ENCODE peak calls at places on chromosome 4, in seven cellular contexts. P is right atrium auricular region, V is progenitor cell of endocrine pancreas, G is testis, E is astrocyte of the spinal cord, W is heart right ventricle, B is cardiac fibroblast. N is an unnamed sample.

GRCh38 chr4:146132445-146132844 is 43.1 kb upstream of the LSM6 start:
- DNase-seq in P (no peak), V (no peak), G (no peak), E (no peak), W (no peak), B (no peak), N (no peak)

GRCh38 chr4:125085-125820 is 952 bp downstream of the ZNF718 start:
- DNase-seq in P (peak), V (no peak), G (peak), E (peak), W (peak), B (peak), N (peak)

GRCh38 chr4:8594097-8595038 is 1.8 kb downstream of the CPZ start:
- DNase-seq in P (no peak), V (peak), G (peak), E (peak), W (peak), B (peak), N (peak)

GRCh38 chr4:169236901-169237626 is 33.7 kb downstream of the SH3RF1 start:
- DNase-seq in P (no peak), V (no peak), G (no peak), E (no peak), W (peak), B (no peak), N (no peak)

GRCh38 chr4:69522554-69522953 is 26.8 kb upstream of the UGT2B4 start:
- DNase-seq in P (no peak), V (no peak), G (no peak), E (no peak), W (no peak), B (no peak), N (no peak)

GRCh38 chr4:70722199-70722791 is 531 bp downstream of the RUFY3 start:
- DNase-seq in P (no peak), V (no peak), G (peak), E (peak), W (no peak), B (peak), N (peak)

GRCh38 chr4:28774344-28774743 is 1913.7 kb downstream of the STIM2 start:
- DNase-seq in P (no peak), V (no peak), G (no peak), E (no peak), W (no peak), B (peak), N (no peak)

GRCh38 chr4:154491341-154491679 is 289 bp downstream of the DCHS2 start:
- DNase-seq in P (no peak), V (no peak), G (no peak), E (peak), W (no peak), B (peak), N (peak)

GRCh38 chr4:160351018-160351417 is 1248.1 kb downstream of the RAPGEF2 start:
- DNase-seq in P (no peak), V (no peak), G (no peak), E (no peak), W (no peak), B (no peak), N (peak)

GRCh38 chr4:137443031-137443800 is 89.1 kb downstream of the PCDH18 start:
- DNase-seq in P (no peak), V (no peak), G (no peak), E (no peak), W (no peak), B (no peak), N (no peak)

GRCh38 chr4:3786196-3786869 is 20.1 kb downstream of the ADRA2C start:
- DNase-seq in P (no peak), V (no peak), G (peak), E (no peak), W (peak), B (no peak), N (no peak)

GRCh38 chr4:129218355-129218754 is 122.4 kb downstream of the C4orf33 start:
- DNase-seq in P (no peak), V (no peak), G (peak), E (peak), W (peak), B (peak), N (peak)

GRCh38 chr4:78168029-78168428 is 110.9 kb downstream of the FRAS1 start:
- DNase-seq in P (no peak), V (no peak), G (no peak), E (no peak), W (no peak), B (no peak), N (no peak)

GRCh38 chr4:56626420-56626819 is 54.7 kb downstream of the HOPX start:
- DNase-seq in P (no peak), V (no peak), G (no peak), E (no peak), W (no peak), B (no peak), N (no peak)

GRCh38 chr4:25563071-25563564 is 92.5 kb upstream of the SLC34A2 start:
- DNase-seq in P (no peak), V (no peak), G (no peak), E (no peak), W (no peak), B (no peak), N (no peak)

GRCh38 chr4:41935652-41936021 is 408 bp downstream of the TMEM33 start:
- DNase-seq in P (no peak), V (no peak), G (no peak), E (no peak), W (no peak), B (peak), N (peak)

GRCh38 chr4:41939016-41939623 is 3.9 kb downstream of the TMEM33 start:
- DNase-seq in P (no peak), V (no peak), G (no peak), E (no peak), W (no peak), B (peak), N (peak)

GRCh38 chr4:41933997-41934812 is 1.0 kb upstream of the TMEM33 start:
- DNase-seq in P (no peak), V (no peak), G (peak), E (no peak), W (no peak), B (no peak), N (no peak)

GRCh38 chr4:41932988-41933387 is 2.2 kb upstream of the TMEM33 start:
- DNase-seq in P (no peak), V (no peak), G (no peak), E (no peak), W (no peak), B (no peak), N (no peak)

DNA sequence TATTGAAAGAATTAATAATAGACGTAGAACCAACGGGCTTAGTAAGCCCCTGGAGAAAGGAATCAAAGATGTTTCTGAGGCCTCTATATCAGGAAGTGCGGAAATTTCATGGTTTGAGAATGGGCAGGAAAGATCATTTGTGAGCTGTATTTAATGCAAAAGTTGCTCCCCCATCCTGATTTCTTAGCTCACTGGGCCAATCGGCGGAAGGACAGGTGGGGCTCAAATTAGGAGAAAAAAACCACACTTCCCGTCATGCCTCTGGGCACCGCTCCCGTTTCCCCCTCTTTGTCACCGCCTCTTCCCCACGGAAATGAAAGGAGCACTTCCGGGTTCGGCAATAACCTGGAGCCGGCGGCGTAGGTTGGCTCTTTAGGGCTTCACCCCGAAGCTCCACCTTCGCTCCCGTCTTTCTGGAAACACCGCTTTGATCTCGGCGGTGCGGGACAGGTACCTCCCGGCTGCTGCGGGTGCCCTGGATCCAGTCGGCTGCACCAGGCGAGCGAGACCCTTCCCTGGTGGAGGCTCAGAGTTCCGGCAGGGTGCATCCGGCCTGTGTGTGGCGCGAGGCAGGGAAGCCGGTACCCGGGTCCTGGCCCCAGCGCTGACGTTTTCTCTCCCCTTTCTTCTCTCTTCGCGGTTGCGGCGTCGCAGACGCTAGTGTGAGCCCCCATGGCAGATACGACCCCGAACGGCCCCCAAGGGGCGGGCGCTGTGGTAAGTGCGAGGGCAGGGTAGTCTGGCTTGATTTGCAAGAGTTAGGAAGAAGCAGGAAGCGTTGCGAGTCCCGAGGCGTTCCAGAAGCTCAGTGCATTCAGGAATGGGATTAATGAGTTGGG is at the start of gene TMEM33:
- DNase-seq in P (peak), V (peak), G (peak), E (peak), W (peak), B (peak), N (peak)
- TF ChIP-seq CTCF in P (peak), V (peak), G (no peak), E (no peak), W (peak), B (peak), N (peak)

GRCh38 chr4:104408893-104409292 is 85.8 kb downstream of the CXXC4 start:
- DNase-seq in P (no peak), V (no peak), G (no peak), E (no peak), W (no peak), B (no peak), N (no peak)
- TF ChIP-seq CTCF in P (no peak), V (no peak), G (no peak), E (no peak), W (no peak), B (no peak), N (no peak)

GRCh38 chr4:181998588-181998987 is 244.6 kb upstream of the TENM3 start:
- DNase-seq in P (no peak), V (no peak), G (no peak), E (no peak), W (no peak), B (no peak), N (peak)
- TF ChIP-seq CTCF in P (no peak), V (no peak), G (no peak), E (peak), W (no peak), B (no peak), N (peak)

GRCh38 chr4:186553717-186554116 is 1.6 kb downstream of the MTNR1A start:
- DNase-seq in P (no peak), V (no peak), G (no peak), E (no peak), W (no peak), B (no peak), N (no peak)
- TF ChIP-seq CTCF in P (no peak), V (no peak), G (no peak), E (no peak), W (no peak), B (no peak), N (no peak)

N was measured in choroid plexus epithelial cell.